ENCODE peak calls at places on chromosomes 12 and 14, in five cellular contexts. B is uterus, M is upper lobe of left lung, C is lower leg skin, W is heart left ventricle. H is an unnamed sample.

GRCh38 chr12:87160848-87161601 is 868.2 kb downstream of the C12orf50 start:
- DNase-seq in B (no peak), M (no peak), C (no peak), W (no peak), H (no peak)

GRCh38 chr12:19323768-19324167 is 115.5 kb upstream of the AEBP2 start:
- DNase-seq in B (no peak), M (no peak), C (no peak), W (no peak), H (no peak)

GRCh38 chr12:2593045-2593444 is 201.7 kb upstream of the FKBP4 start:
- DNase-seq in B (no peak), M (no peak), C (no peak), W (no peak), H (no peak)

GRCh38 chr14:97379091-97379531 is 581.9 kb downstream of the VRK1 start:
- DNase-seq in B (no peak), M (no peak), C (no peak), W (no peak), H (no peak)

GRCh38 chr12:21642707-21643389 is 14.8 kb downstream of the LDHB start:
- DNase-seq in B (no peak), M (no peak), C (no peak), W (no peak), H (no peak)

GRCh38 chr12:10033783-10034381 is 3.4 kb downstream of the CLEC9A start:
- DNase-seq in B (no peak), M (no peak), C (no peak), W (no peak), H (peak; percentile 75)

GRCh38 chr14:94581127-94581999 is at the start of gene SERPINA5:
- DNase-seq in B (no peak), M (no peak), C (no peak), W (peak; percentile 32), H (peak; percentile 31)

GRCh38 chr12:47209014-47209413 is 129.3 kb upstream of the AMIGO2 start:
- DNase-seq in B (no peak), M (no peak), C (no peak), W (no peak), H (no peak)

GRCh38 chr14:42715316-42715715 is 1108.6 kb downstream of the LRFN5 start:
- DNase-seq in B (no peak), M (no peak), C (no peak), W (no peak), H (no peak)

GRCh38 chr12:17335487-17335886 is 729.5 kb upstream of the LMO3 start:
- DNase-seq in B (no peak), M (no peak), C (no peak), W (no peak), H (no peak)

GRCh38 chr12:97556201-97556824 is 93.7 kb downstream of the RMST start:
- DNase-seq in B (no peak), M (peak; percentile 73), C (no peak), W (peak; percentile 18), H (peak; percentile 73)

GRCh38 chr14:24816011-24816928 is 182.3 kb upstream of the GZMB start:
- DNase-seq in B (no peak), M (no peak), C (no peak), W (peak; percentile 38), H (no peak)

GRCh38 chr12:110091136-110091711 is 32.9 kb upstream of the IFT81 start:
- DNase-seq in B (no peak), M (no peak), C (no peak), W (no peak), H (no peak)

GRCh38 chr12:104275689-104276088 is 27.9 kb upstream of the EID3 start:
- DNase-seq in B (no peak), M (no peak), C (no peak), W (no peak), H (no peak)

GRCh38 chr14:33282181-33282580 is 343.5 kb downstream of the NPAS3 start:
- DNase-seq in B (no peak), M (no peak), C (no peak), W (no peak), H (no peak)

GRCh38 chr12:27385756-27386155 is 53.1 kb downstream of the BMAL2 start:
- DNase-seq in B (no peak), M (no peak), C (no peak), W (no peak), H (no peak)

GRCh38 chr12:64323476-64324225 is 66.9 kb downstream of the C12orf56 start:
- DNase-seq in B (no peak), M (no peak), C (no peak), W (no peak), H (no peak)

GRCh38 chr12:94405378-94406116 is 54.1 kb downstream of the CEP83 start:
- DNase-seq in B (no peak), M (no peak), C (no peak), W (no peak), H (no peak)

GRCh38 chr14:20811994-20812393 is 9.3 kb upstream of the RNASE1 start:
- DNase-seq in B (no peak), M (no peak), C (no peak), W (no peak), H (peak; percentile 12)

GRCh38 chr14:88129306-88130056 is 124.5 kb downstream of the GPR65 start:
- DNase-seq in B (no peak), M (peak; percentile 24), C (peak; percentile 61), W (no peak), H (peak; percentile 11)

GRCh38 chr12:51976376-51977160 is 25.1 kb downstream of the ACVR1B start:
- DNase-seq in B (no peak), M (no peak), C (no peak), W (no peak), H (peak; percentile 65)

GRCh38 chr12:51980809-51981127 is 26.0 kb upstream of the TAMALIN start:
- DNase-seq in B (no peak), M (no peak), C (no peak), W (no peak), H (no peak)

GRCh38 chr12:51977320-51977753 is 25.8 kb downstream of the ACVR1B start:
- DNase-seq in B (no peak), M (peak; percentile 66), C (no peak), W (no peak), H (no peak)

GRCh38 chr12:51984657-51985056 is 22.1 kb upstream of the TAMALIN start:
- DNase-seq in B (no peak), M (no peak), C (no peak), W (no peak), H (no peak)

DNA sequence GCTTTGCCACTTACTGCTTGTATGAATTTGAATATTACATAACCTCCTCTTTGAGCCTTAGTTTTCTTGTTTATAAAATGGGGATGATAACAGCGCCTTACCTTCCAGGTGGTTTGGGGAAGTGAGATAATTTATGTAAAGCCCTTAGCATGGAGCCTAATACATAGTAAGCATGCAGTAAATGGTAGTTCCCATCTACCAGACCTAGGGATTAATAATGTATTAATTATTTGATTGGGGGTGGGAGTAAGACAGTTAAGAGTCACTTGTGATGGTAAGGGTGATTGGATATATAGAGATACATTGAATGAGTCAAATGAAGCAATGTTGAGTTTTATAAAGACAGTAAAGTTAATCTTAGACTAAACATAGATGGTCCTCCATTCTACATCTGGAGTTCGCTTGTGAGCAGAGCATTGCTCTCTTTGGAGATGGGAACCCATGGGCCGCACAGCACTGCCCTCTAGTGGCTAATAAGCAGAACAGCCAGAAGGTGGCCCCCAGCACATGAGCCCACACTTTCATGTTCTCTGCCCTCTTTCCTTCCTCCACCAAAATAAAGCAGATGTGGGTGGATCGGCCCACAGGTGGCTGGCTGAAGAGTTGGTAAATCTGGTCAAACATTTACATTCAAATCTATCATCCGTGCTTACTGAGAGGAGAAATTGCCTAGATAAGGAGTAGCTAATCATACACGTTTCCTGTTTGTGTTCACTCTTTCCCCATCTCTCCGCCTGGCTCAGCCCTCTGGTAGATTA is 26.5 kb upstream of the TAMALIN start:
- DNase-seq in B (peak; percentile 62), M (peak; percentile 87), C (peak; percentile 68), W (peak; percentile 70), H (peak; percentile 84)
- TF ChIP-seq POLR2A in B (no peak), M (no peak), C (no peak), W (no peak), H (no peak)

GRCh38 chr14:100567009-100567876 is 20.0 kb downstream of the BEGAIN start:
- DNase-seq in B (no peak), M (no peak), C (no peak), W (no peak), H (no peak)
- TF ChIP-seq POLR2A in B (no peak), M (no peak), C (no peak), W (no peak), H (no peak)

GRCh38 chr14:23351681-23352505 is 794 bp downstream of the SLC22A17 start:
- DNase-seq in B (no peak), M (no peak), C (no peak), W (no peak), H (no peak)

GRCh38 chr14:23356036-23356435 is 3.3 kb upstream of the SLC22A17 start:
- DNase-seq in B (no peak), M (no peak), C (no peak), W (no peak), H (no peak)

GRCh38 chr14:23354990-23355389 is 2.3 kb upstream of the SLC22A17 start:
- DNase-seq in B (no peak), M (no peak), C (no peak), W (no peak), H (no peak)

GRCh38 chr14:23353433-23353780 is 720 bp upstream of the SLC22A17 start:
- DNase-seq in B (no peak), M (no peak), C (no peak), W (no peak), H (no peak)

GRCh38 chr14:23352506-23353432 is at the start of gene SLC22A17:
- DNase-seq in B (peak; percentile 87), M (peak; percentile 63), C (peak; percentile 68), W (peak; percentile 81), H (peak; percentile 59)
- TF ChIP-seq POLR2A in B (peak; percentile 88), M (peak; percentile 48), C (no peak), W (no peak), H (no peak)

DNA sequence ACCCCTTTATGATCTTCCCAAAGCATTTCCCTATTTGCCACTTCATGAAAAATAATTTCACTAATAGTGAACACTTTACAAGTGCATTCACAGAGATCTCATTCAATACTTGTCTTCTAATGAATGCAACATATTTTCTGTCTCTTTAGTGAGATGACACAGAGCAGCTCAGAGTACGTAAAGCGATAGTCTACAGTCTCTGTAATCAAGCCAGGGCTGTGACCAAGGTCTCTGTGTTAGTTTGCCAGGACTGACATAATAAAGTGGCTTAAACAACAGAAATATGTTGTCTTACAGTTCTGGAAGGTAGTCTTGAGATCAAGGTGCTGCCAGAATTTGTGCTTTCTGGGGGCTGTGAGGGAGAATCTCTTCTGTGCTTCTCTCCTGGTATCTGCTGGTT is 33.1 kb upstream of the FRS2 start:
- DNase-seq in B (no peak), M (no peak), C (no peak), W (no peak), H (no peak)
- TF ChIP-seq POLR2A in B (no peak), M (no peak), C (no peak), W (no peak), H (no peak)

GRCh38 chr12:24853094-24853493 is 95.8 kb downstream of the BCAT1 start:
- DNase-seq in B (no peak), M (no peak), C (no peak), W (no peak), H (no peak)
- TF ChIP-seq POLR2A in B (no peak), M (no peak), C (no peak), W (no peak), H (no peak)